ENCODE peak calls at places on chromosome 12, in five cellular contexts. K, X, E, N and O are unnamed samples.

GRCh38 chr12:99960312-99960711 is 24.4 kb downstream of the ANKS1B start:
- DNase-seq in K (no peak), X (no peak), E (no peak), N (no peak), O (no peak)

GRCh38 chr12:52851787-52852186 is 3.0 kb upstream of the KRT78 start:
- DNase-seq in K (no peak), X (no peak), E (no peak), N (no peak), O (no peak)

GRCh38 chr12:50088577-50089335 is 3.6 kb downstream of the SMARCD1 start:
- DNase-seq in K (peak; percentile 68), X (peak; percentile 72), E (peak; percentile 37), N (no peak), O (peak; percentile 83)

GRCh38 chr12:128068211-128068610 is 198.8 kb upstream of the TMEM132C start:
- DNase-seq in K (no peak), X (no peak), E (no peak), N (no peak), O (no peak)

GRCh38 chr12:77995436-77996167 is 164.9 kb downstream of the NAV3 start:
- DNase-seq in K (no peak), X (peak; percentile 60), E (peak; percentile 32), N (no peak), O (no peak)

GRCh38 chr12:62006076-62006732 is 254.0 kb upstream of the USP15 start:
- DNase-seq in K (peak; percentile 34), X (peak; percentile 45), E (no peak), N (no peak), O (peak; percentile 73)

GRCh38 chr12:7483343-7483742 is 20.2 kb downstream of the CD163 start:
- DNase-seq in K (no peak), X (no peak), E (no peak), N (no peak), O (no peak)

GRCh38 chr12:40330180-40330579 is 105.4 kb downstream of the LRRK2 start:
- DNase-seq in K (no peak), X (no peak), E (no peak), N (no peak), O (no peak)

GRCh38 chr12:64445490-64445889 is 6.4 kb upstream of the TBK1 start:
- DNase-seq in K (no peak), X (no peak), E (no peak), N (no peak), O (no peak)

GRCh38 chr12:99195474-99195873 is 452.1 kb upstream of the GARIN6 start:
- DNase-seq in K (no peak), X (no peak), E (no peak), N (no peak), O (peak; percentile 45)

GRCh38 chr12:102321305-102322082 is 123.9 kb upstream of the PMCH start:
- DNase-seq in K (no peak), X (no peak), E (no peak), N (no peak), O (no peak)

GRCh38 chr12:78880078-78880477 is 15.5 kb downstream of the SYT1 start:
- DNase-seq in K (no peak), X (no peak), E (no peak), N (no peak), O (peak; percentile 79)

GRCh38 chr12:67651380-67651695 is 2.8 kb downstream of the DYRK2 start:
- DNase-seq in K (peak; percentile 4), X (no peak), E (no peak), N (no peak), O (peak; percentile 43)

GRCh38 chr12:75207338-75208083 is 2.1 kb downstream of the KCNC2 start:
- DNase-seq in K (no peak), X (no peak), E (no peak), N (no peak), O (peak; percentile 68)
- TF ChIP-seq EZH2 in K (no peak), X (no peak), E (no peak), N (no peak), O (peak; percentile 47)

GRCh38 chr12:54526800-54527630 is 22.4 kb upstream of the PDE1B start:
- DNase-seq in K (peak; percentile 23), X (peak; percentile 53), E (no peak), N (peak; percentile 93), O (peak; percentile 93)

GRCh38 chr12:54525383-54525782 is 24.0 kb upstream of the PDE1B start:
- DNase-seq in K (no peak), X (no peak), E (no peak), N (no peak), O (no peak)

GRCh38 chr12:54523637-54524036 is 25.8 kb upstream of the PDE1B start:
- DNase-seq in K (no peak), X (no peak), E (no peak), N (no peak), O (no peak)

GRCh38 chr12:54521291-54522062 is 23.9 kb downstream of the NCKAP1L start:
- DNase-seq in K (no peak), X (no peak), E (no peak), N (no peak), O (no peak)

GRCh38 chr12:54522213-54522612 is 24.7 kb downstream of the NCKAP1L start:
- DNase-seq in K (no peak), X (no peak), E (no peak), N (no peak), O (no peak)
- TF ChIP-seq POLR2AphosphoS5 in K (no peak), X (no peak), E (no peak), N (no peak), O (no peak)

GRCh38 chr12:54191126-54191525 is 2.3 kb upstream of the SMUG1 start:
- DNase-seq in K (no peak), X (no peak), E (no peak), N (no peak), O (no peak)

GRCh38 chr12:54189198-54189539 is 384 bp upstream of the SMUG1 start:
- DNase-seq in K (no peak), X (no peak), E (no peak), N (no peak), O (no peak)

GRCh38 chr12:54195080-54195479 is 6.3 kb upstream of the SMUG1 start:
- DNase-seq in K (no peak), X (no peak), E (no peak), N (no peak), O (no peak)

GRCh38 chr12:54193437-54193836 is 4.7 kb upstream of the SMUG1 start:
- DNase-seq in K (no peak), X (no peak), E (no peak), N (no peak), O (no peak)

GRCh38 chr12:54191550-54192022 is 2.8 kb upstream of the SMUG1 start:
- DNase-seq in K (peak; percentile 78), X (peak; percentile 77), E (no peak), N (peak; percentile 85), O (peak; percentile 94)
- TF ChIP-seq EZH2 in K (no peak), X (no peak), E (no peak), N (peak; percentile 61), O (no peak)

GRCh38 chr12:132151145-132151765 is 7.0 kb downstream of the NOC4L start:
- DNase-seq in K (no peak), X (no peak), E (no peak), N (no peak), O (no peak)

GRCh38 chr12:132152411-132152821 is 8.2 kb downstream of the NOC4L start:
- DNase-seq in K (no peak), X (no peak), E (no peak), N (no peak), O (no peak)

GRCh38 chr12:132151766-132152410 is 7.6 kb downstream of the NOC4L start:
- DNase-seq in K (no peak), X (no peak), E (no peak), N (no peak), O (no peak)

GRCh38 chr12:132152921-132153321 is 8.7 kb downstream of the NOC4L start:
- DNase-seq in K (no peak), X (no peak), E (no peak), N (no peak), O (no peak)

DNA sequence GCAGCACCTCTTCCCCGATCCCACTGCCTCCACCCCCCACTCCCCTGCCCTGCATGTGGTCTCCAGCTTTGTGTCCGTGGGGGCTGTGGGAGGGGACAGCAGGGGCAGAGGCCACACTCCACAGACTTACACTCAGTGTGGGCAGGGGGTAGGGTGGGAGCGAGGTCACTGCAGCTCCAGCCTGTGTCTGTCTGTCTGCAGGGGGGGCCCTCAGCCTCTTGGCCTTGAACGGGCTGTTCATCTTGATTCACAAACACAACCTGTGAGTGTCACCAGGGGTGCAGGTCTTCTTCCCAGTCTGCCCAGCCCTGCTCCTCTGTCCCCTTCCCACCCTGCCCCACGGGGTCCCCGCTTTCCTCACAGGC is 6.5 kb downstream of the NOC4L start:
- DNase-seq in K (no peak), X (no peak), E (no peak), N (no peak), O (no peak)
- TF ChIP-seq POLR2AphosphoS5 in K (no peak), X (no peak), E (no peak), N (no peak), O (no peak)

GRCh38 chr12:3220382-3221321 is 143.5 kb downstream of the TSPAN9 start:
- DNase-seq in K (no peak), X (no peak), E (no peak), N (no peak), O (no peak)

GRCh38 chr12:3224530-3224903 is 147.3 kb downstream of the TSPAN9 start:
- DNase-seq in K (no peak), X (no peak), E (no peak), N (no peak), O (no peak)

GRCh38 chr12:3223601-3224529 is 146.7 kb downstream of the TSPAN9 start:
- DNase-seq in K (no peak), X (no peak), E (no peak), N (no peak), O (no peak)

GRCh38 chr12:3222306-3222705 is 145.1 kb downstream of the TSPAN9 start:
- DNase-seq in K (no peak), X (no peak), E (no peak), N (no peak), O (no peak)

GRCh38 chr12:3222935-3223334 is 145.8 kb downstream of the TSPAN9 start:
- DNase-seq in K (no peak), X (no peak), E (no peak), N (no peak), O (no peak)
- TF ChIP-seq EZH2 in K (no peak), X (no peak), E (no peak), N (no peak), O (no peak)

DNA sequence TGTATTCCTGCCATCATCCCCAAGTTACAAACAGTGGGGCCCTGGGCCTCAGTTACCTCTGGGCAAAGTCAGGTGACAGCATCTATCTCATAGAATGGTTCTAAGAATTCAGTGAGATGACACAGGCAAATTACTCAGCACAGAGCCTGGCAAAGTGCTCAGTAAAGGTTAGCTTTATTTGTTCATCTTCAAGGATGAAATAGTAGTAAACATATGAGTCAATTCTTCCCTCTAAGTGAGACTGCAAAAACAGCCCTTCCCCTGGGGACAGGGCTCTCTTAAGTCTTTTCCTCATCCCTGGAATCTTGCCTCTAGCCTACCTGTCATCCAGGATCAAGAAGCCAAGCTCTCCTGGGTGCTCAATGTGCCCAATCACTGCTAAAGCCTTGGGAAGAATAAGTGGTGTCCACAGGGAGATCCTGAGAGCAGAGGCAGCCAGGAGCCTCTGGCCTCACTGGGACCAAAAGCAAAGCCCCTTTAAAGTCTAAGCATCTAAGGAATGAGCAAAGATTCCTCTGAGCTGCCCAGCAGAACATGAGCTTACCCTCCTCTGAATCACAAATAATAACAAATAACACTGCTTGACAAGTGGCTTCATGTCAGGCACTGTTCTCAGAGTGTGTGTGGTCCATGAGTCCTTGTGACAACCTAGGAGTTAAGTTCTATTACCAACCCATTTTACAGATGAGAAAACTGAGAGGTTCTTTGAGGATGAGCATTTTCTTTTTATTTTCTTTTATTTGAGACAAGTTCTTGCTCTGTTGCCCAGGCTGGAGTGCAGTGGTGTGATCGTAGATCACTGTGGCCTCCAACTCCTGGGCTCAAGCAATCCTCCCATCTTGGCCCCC is 12.1 kb downstream of the NUAK1 start:
- DNase-seq in K (peak; percentile 37), X (no peak), E (no peak), N (no peak), O (no peak)
- TF ChIP-seq POLR2AphosphoS5 in K (no peak), X (no peak), E (no peak), N (no peak), O (no peak)